ENCODE peak calls at places on chromosomes 7 and 10, in nine cellular contexts. N is breast epithelium, E is BJ, J is thoracic aorta, D is cardiac fibroblast, M is spleen, S is PC-9, A is heart right ventricle, Z is epithelial cell of esophagus. H is an unnamed sample.

GRCh38 chr7:134333943-134334342 is 17.2 kb upstream of the SLC35B4 start:
- DNase-seq in N (no peak), E (no peak), J (no peak), D (no peak), M (no peak), S (no peak), A (no peak), Z (no peak), H (no peak)

GRCh38 chr10:14750900-14751575 is 23.7 kb downstream of the FAM107B start:
- DNase-seq in N (no peak), E (no peak), J (no peak), D (no peak), M (peak), S (no peak), A (peak), Z (no peak), H (peak)

GRCh38 chr7:111499027-111499426 is 63.3 kb downstream of the IMMP2L start:
- DNase-seq in N (no peak), E (no peak), J (no peak), D (peak), M (no peak), S (no peak), A (no peak), Z (peak), H (no peak)

GRCh38 chr7:21076054-21076453 is 289.4 kb upstream of the SP8 start:
- DNase-seq in N (no peak), E (no peak), J (no peak), D (no peak), M (no peak), S (no peak), A (no peak), Z (peak), H (no peak)

GRCh38 chr7:100013328-100013676 is 2.1 kb upstream of the ZKSCAN1 start:
- DNase-seq in N (no peak), E (no peak), J (no peak), D (no peak), M (no peak), S (no peak), A (no peak), Z (peak), H (no peak)

GRCh38 chr7:125316451-125316850 is 386.8 kb upstream of the POT1 start:
- DNase-seq in N (no peak), E (no peak), J (no peak), D (peak), M (no peak), S (peak), A (no peak), Z (peak), H (no peak)

GRCh38 chr7:55550010-55550409 is 22.3 kb downstream of the VOPP1 start:
- DNase-seq in N (peak), E (no peak), J (no peak), D (no peak), M (no peak), S (peak), A (no peak), Z (no peak), H (no peak)

GRCh38 chr10:97163646-97164535 is 21.9 kb downstream of the SLIT1 start:
- DNase-seq in N (peak), E (no peak), J (no peak), D (no peak), M (peak), S (no peak), A (no peak), Z (no peak), H (no peak)

GRCh38 chr7:24907311-24907886 is 72.6 kb downstream of the OSBPL3 start:
- DNase-seq in N (no peak), E (no peak), J (no peak), D (peak), M (no peak), S (peak), A (no peak), Z (peak), H (no peak)

GRCh38 chr10:60828489-60828852 is 50.2 kb downstream of the CDK1 start:
- DNase-seq in N (no peak), E (no peak), J (no peak), D (peak), M (no peak), S (no peak), A (no peak), Z (no peak), H (no peak)

GRCh38 chr10:110413049-110413783 is 84.5 kb upstream of the DUSP5 start:
- DNase-seq in N (no peak), E (no peak), J (no peak), D (no peak), M (no peak), S (no peak), A (no peak), Z (no peak), H (no peak)

GRCh38 chr7:11343818-11344413 is 370.2 kb downstream of the PHF14 start:
- DNase-seq in N (no peak), E (no peak), J (no peak), D (peak), M (no peak), S (peak), A (no peak), Z (peak), H (no peak)

GRCh38 chr7:28228386-28228785 is 47.8 kb upstream of the JAZF1 start:
- DNase-seq in N (no peak), E (no peak), J (no peak), D (peak), M (no peak), S (no peak), A (no peak), Z (no peak), H (no peak)

GRCh38 chr10:87771871-87772500 is 46.0 kb downstream of the ATAD1 start:
- DNase-seq in N (no peak), E (no peak), J (no peak), D (peak), M (no peak), S (no peak), A (no peak), Z (peak), H (no peak)

GRCh38 chr10:89503151-89503550 is 32.2 kb downstream of the SLC16A12 start:
- DNase-seq in N (no peak), E (no peak), J (no peak), D (no peak), M (no peak), S (no peak), A (no peak), Z (no peak), H (no peak)

GRCh38 chr7:46859963-46860475 is 721.9 kb downstream of the TNS3 start:
- DNase-seq in N (no peak), E (no peak), J (no peak), D (peak), M (no peak), S (no peak), A (no peak), Z (peak), H (no peak)

GRCh38 chr10:116766241-116767198 is 24.2 kb upstream of the HSPA12A start:
- DNase-seq in N (no peak), E (no peak), J (no peak), D (no peak), M (peak), S (no peak), A (no peak), Z (no peak), H (no peak)

GRCh38 chr7:157476654-157477549 is 140.1 kb downstream of the DNAJB6 start:
- DNase-seq in N (no peak), E (no peak), J (no peak), D (no peak), M (peak), S (no peak), A (no peak), Z (no peak), H (no peak)

GRCh38 chr7:92778972-92779371 is 57.4 kb downstream of the CDK6 start:
- DNase-seq in N (no peak), E (no peak), J (no peak), D (peak), M (no peak), S (no peak), A (no peak), Z (peak), H (no peak)

GRCh38 chr7:131943616-131944015 is 387.2 kb upstream of the PODXL start:
- DNase-seq in N (no peak), E (no peak), J (no peak), D (no peak), M (no peak), S (no peak), A (no peak), Z (no peak), H (no peak)

DNA sequence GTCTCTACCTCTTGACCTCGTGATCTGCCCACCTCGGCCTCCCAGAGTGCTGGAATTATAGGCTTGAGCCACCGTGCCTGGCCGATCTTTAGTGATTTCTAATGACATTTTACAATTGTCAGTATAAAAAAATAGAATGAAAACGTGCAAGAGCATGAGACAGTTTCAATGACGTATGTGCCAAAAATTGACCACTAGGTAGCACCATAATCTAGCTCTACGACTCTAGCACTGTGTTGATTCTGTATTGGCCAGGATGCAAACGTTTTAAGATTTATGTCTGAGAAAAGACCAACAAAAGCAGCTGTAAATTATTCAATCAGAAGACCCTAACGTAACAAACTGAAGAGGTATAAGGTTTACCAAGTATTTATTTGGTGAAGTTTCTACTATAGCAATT is 25.4 kb upstream of the EXOC6 start:
- DNase-seq in N (no peak), E (no peak), J (no peak), D (peak), M (no peak), S (no peak), A (no peak), Z (peak), H (no peak)
- TF ChIP-seq CTCF in N (no peak), E (no peak), J (no peak), D (no peak), M (peak), S (no peak), A (peak), Z (no peak), H (no peak)

DNA sequence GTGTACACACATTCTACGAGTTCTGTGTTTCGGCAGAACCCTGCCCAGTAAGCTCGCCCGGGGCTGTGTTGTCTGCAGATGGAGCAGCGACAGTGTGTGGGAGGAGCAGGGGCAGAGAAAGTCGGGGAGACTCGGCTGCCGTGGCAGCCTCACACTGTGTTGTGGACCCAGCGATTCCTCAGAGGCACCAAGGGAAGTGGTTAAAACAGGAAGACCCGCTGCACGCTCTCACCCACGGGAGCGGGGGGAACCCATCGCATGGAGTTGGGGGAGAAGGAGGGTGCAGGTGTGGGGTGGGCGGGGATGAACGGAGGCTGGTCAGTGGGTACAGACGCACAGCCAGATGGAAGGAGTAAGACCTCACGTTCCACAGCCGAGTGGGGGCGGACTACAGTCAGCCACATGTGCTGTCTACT is 250.2 kb downstream of the ELFN1 start:
- DNase-seq in N (no peak), E (no peak), J (no peak), D (no peak), M (peak), S (no peak), A (peak), Z (no peak), H (no peak)
- H3K4me3 ChIP-seq in N (no peak), E (no peak), J (peak), D (no peak), M (peak), S (no peak), A (no peak), Z (no peak), H (no peak)

DNA sequence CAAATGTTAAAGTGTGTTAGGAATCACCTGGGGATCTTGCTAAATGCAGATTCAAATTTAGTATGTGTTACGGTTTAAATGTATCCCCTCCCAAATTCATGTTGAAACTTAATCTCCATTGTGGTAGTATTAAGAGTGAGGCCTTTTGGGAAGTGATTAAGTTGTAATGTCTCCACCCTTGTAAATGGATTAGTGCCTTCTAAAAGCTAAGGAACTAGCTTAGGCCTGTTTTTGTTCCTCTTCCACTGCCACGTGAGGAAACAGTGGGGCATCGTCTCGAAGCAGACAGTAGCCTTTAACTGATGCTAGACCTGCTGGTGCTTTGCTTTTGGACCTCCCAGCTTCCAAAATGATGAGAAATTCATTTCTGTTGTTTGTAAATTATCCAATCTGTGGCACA is 52.3 kb upstream of the SEMA3D start:
- DNase-seq in N (no peak), E (no peak), J (no peak), D (no peak), M (no peak), S (no peak), A (no peak), Z (no peak), H (no peak)
- TF ChIP-seq CTCF in N (no peak), E (no peak), J (no peak), D (no peak), M (no peak), S (no peak), A (no peak), Z (no peak), H (no peak)

DNA sequence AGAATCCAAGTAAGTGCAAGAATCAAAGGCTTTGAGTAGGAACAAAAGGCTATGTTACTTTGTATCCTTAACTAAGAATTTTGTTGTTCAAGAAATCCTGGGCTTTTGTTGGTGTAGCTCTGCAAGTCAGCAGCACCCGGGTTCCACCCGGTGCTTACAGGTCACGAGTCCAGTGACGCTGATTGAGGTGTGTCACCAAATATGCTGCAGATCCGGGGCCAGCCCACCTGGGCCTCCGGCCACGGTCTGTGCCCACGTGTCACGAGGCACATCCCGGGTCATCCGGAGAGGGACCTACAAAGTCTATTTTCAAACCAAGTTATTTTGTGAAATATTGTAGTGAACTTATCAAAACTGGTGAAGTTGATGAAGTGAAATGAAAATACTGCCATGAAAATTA is 103.1 kb downstream of the MGMT start:
- DNase-seq in N (no peak), E (no peak), J (no peak), D (no peak), M (no peak), S (no peak), A (no peak), Z (no peak), H (no peak)
- H3K4me3 ChIP-seq in N (no peak), E (no peak), J (no peak), D (no peak), M (no peak), S (no peak), A (no peak), Z (no peak), H (no peak)

H was measured in esophagus squamous epithelium.